ENCODE peak calls at places on chromosomes 6 and 20, in nine cellular contexts. One of them, this sample, is unnamed.

GRCh38 chr6:154457881-154458284 is 52.6 kb downstream of the CNKSR3 start:
- DNase-seq in activated naive CD4-positive, alpha-beta T cell: no peak
- DNase-seq in tibial artery: no peak
- DNase-seq in non-pigmented ciliary epithelial cell: no peak
- DNase-seq in NCI-H1436: peak
- DNase-seq in left cardiac atrium: no peak
- DNase-seq in stimulated activated CD8-positive, alpha-beta memory T cell treated with anti-CD3 and anti-CD28 coated beads, Interleukin-15, amount 100 ng/mL, for 24 hours: no peak
- DNase-seq in HTR-8/SVneo: no peak
- DNase-seq in uterus: no peak
- DNase-seq in this sample: no peak

GRCh38 chr6:127966616-127967015 is 65.8 kb upstream of the THEMIS start:
- DNase-seq in activated naive CD4-positive, alpha-beta T cell: no peak
- DNase-seq in tibial artery: no peak
- DNase-seq in non-pigmented ciliary epithelial cell: peak
- DNase-seq in NCI-H1436: no peak
- DNase-seq in left cardiac atrium: no peak
- DNase-seq in stimulated activated CD8-positive, alpha-beta memory T cell treated with anti-CD3 and anti-CD28 coated beads, Interleukin-15, amount 100 ng/mL, for 24 hours: no peak
- DNase-seq in HTR-8/SVneo: peak
- DNase-seq in uterus: no peak
- DNase-seq in this sample: no peak

GRCh38 chr6:131877999-131878789 is 70.4 kb downstream of the ENPP1 start:
- DNase-seq in activated naive CD4-positive, alpha-beta T cell: no peak
- DNase-seq in tibial artery: no peak
- DNase-seq in non-pigmented ciliary epithelial cell: no peak
- DNase-seq in NCI-H1436: no peak
- DNase-seq in left cardiac atrium: no peak
- DNase-seq in stimulated activated CD8-positive, alpha-beta memory T cell treated with anti-CD3 and anti-CD28 coated beads, Interleukin-15, amount 100 ng/mL, for 24 hours: no peak
- DNase-seq in HTR-8/SVneo: no peak
- DNase-seq in uterus: no peak
- DNase-seq in this sample: no peak

GRCh38 chr20:2692036-2692885 is at the start of gene EBF4:
- DNase-seq in activated naive CD4-positive, alpha-beta T cell: no peak
- DNase-seq in tibial artery: no peak
- DNase-seq in non-pigmented ciliary epithelial cell: no peak
- DNase-seq in NCI-H1436: peak
- DNase-seq in left cardiac atrium: peak
- DNase-seq in stimulated activated CD8-positive, alpha-beta memory T cell treated with anti-CD3 and anti-CD28 coated beads, Interleukin-15, amount 100 ng/mL, for 24 hours: no peak
- DNase-seq in HTR-8/SVneo: peak
- DNase-seq in uterus: peak
- DNase-seq in this sample: no peak

GRCh38 chr6:136753624-136754023 is 38.7 kb downstream of the MAP3K5 start:
- DNase-seq in activated naive CD4-positive, alpha-beta T cell: peak
- DNase-seq in tibial artery: no peak
- DNase-seq in non-pigmented ciliary epithelial cell: no peak
- DNase-seq in NCI-H1436: no peak
- DNase-seq in left cardiac atrium: no peak
- DNase-seq in stimulated activated CD8-positive, alpha-beta memory T cell treated with anti-CD3 and anti-CD28 coated beads, Interleukin-15, amount 100 ng/mL, for 24 hours: no peak
- DNase-seq in HTR-8/SVneo: no peak
- DNase-seq in uterus: no peak
- DNase-seq in this sample: no peak

GRCh38 chr6:160028487-160029275 is 59.8 kb downstream of the IGF2R start:
- DNase-seq in activated naive CD4-positive, alpha-beta T cell: no peak
- DNase-seq in tibial artery: no peak
- DNase-seq in non-pigmented ciliary epithelial cell: no peak
- DNase-seq in NCI-H1436: no peak
- DNase-seq in left cardiac atrium: no peak
- DNase-seq in stimulated activated CD8-positive, alpha-beta memory T cell treated with anti-CD3 and anti-CD28 coated beads, Interleukin-15, amount 100 ng/mL, for 24 hours: no peak
- DNase-seq in HTR-8/SVneo: no peak
- DNase-seq in uterus: no peak
- DNase-seq in this sample: no peak

GRCh38 chr20:56957737-56958553 is 308.5 kb downstream of the BMP7 start:
- DNase-seq in activated naive CD4-positive, alpha-beta T cell: no peak
- DNase-seq in tibial artery: no peak
- DNase-seq in non-pigmented ciliary epithelial cell: peak
- DNase-seq in NCI-H1436: no peak
- DNase-seq in left cardiac atrium: no peak
- DNase-seq in stimulated activated CD8-positive, alpha-beta memory T cell treated with anti-CD3 and anti-CD28 coated beads, Interleukin-15, amount 100 ng/mL, for 24 hours: no peak
- DNase-seq in HTR-8/SVneo: no peak
- DNase-seq in uterus: no peak
- DNase-seq in this sample: no peak

GRCh38 chr6:53398541-53399344 is 50.0 kb upstream of the ELOVL5 start:
- DNase-seq in activated naive CD4-positive, alpha-beta T cell: no peak
- DNase-seq in tibial artery: no peak
- DNase-seq in non-pigmented ciliary epithelial cell: no peak
- DNase-seq in NCI-H1436: no peak
- DNase-seq in left cardiac atrium: no peak
- DNase-seq in stimulated activated CD8-positive, alpha-beta memory T cell treated with anti-CD3 and anti-CD28 coated beads, Interleukin-15, amount 100 ng/mL, for 24 hours: no peak
- DNase-seq in HTR-8/SVneo: no peak
- DNase-seq in uterus: no peak
- DNase-seq in this sample: no peak

GRCh38 chr20:38342196-38342595 is 4.1 kb upstream of the LBP start:
- DNase-seq in activated naive CD4-positive, alpha-beta T cell: no peak
- DNase-seq in tibial artery: no peak
- DNase-seq in non-pigmented ciliary epithelial cell: no peak
- DNase-seq in NCI-H1436: no peak
- DNase-seq in left cardiac atrium: no peak
- DNase-seq in stimulated activated CD8-positive, alpha-beta memory T cell treated with anti-CD3 and anti-CD28 coated beads, Interleukin-15, amount 100 ng/mL, for 24 hours: no peak
- DNase-seq in HTR-8/SVneo: no peak
- DNase-seq in uterus: no peak
- DNase-seq in this sample: no peak

GRCh38 chr20:5735845-5736530 is 14.2 kb upstream of the SHLD1 start:
- DNase-seq in activated naive CD4-positive, alpha-beta T cell: no peak
- DNase-seq in tibial artery: no peak
- DNase-seq in non-pigmented ciliary epithelial cell: no peak
- DNase-seq in NCI-H1436: no peak
- DNase-seq in left cardiac atrium: no peak
- DNase-seq in stimulated activated CD8-positive, alpha-beta memory T cell treated with anti-CD3 and anti-CD28 coated beads, Interleukin-15, amount 100 ng/mL, for 24 hours: no peak
- DNase-seq in HTR-8/SVneo: no peak
- DNase-seq in uterus: no peak
- DNase-seq in this sample: no peak

GRCh38 chr6:43255408-43256054 is 12.2 kb downstream of the TTBK1 start:
- DNase-seq in activated naive CD4-positive, alpha-beta T cell: no peak
- DNase-seq in tibial artery: no peak
- DNase-seq in non-pigmented ciliary epithelial cell: no peak
- DNase-seq in NCI-H1436: no peak
- DNase-seq in left cardiac atrium: no peak
- DNase-seq in stimulated activated CD8-positive, alpha-beta memory T cell treated with anti-CD3 and anti-CD28 coated beads, Interleukin-15, amount 100 ng/mL, for 24 hours: no peak
- DNase-seq in HTR-8/SVneo: no peak
- DNase-seq in uterus: no peak
- DNase-seq in this sample: no peak

GRCh38 chr6:3524461-3524860 is 67.6 kb upstream of the SLC22A23 start:
- DNase-seq in activated naive CD4-positive, alpha-beta T cell: no peak
- DNase-seq in tibial artery: no peak
- DNase-seq in non-pigmented ciliary epithelial cell: no peak
- DNase-seq in NCI-H1436: no peak
- DNase-seq in left cardiac atrium: no peak
- DNase-seq in stimulated activated CD8-positive, alpha-beta memory T cell treated with anti-CD3 and anti-CD28 coated beads, Interleukin-15, amount 100 ng/mL, for 24 hours: no peak
- DNase-seq in HTR-8/SVneo: no peak
- DNase-seq in uterus: no peak
- DNase-seq in this sample: no peak

GRCh38 chr20:1883986-1884385 is 11.2 kb upstream of the SIRPA start:
- DNase-seq in activated naive CD4-positive, alpha-beta T cell: no peak
- DNase-seq in tibial artery: no peak
- DNase-seq in non-pigmented ciliary epithelial cell: no peak
- DNase-seq in NCI-H1436: no peak
- DNase-seq in left cardiac atrium: no peak
- DNase-seq in stimulated activated CD8-positive, alpha-beta memory T cell treated with anti-CD3 and anti-CD28 coated beads, Interleukin-15, amount 100 ng/mL, for 24 hours: no peak
- DNase-seq in HTR-8/SVneo: no peak
- DNase-seq in uterus: no peak
- DNase-seq in this sample: no peak

GRCh38 chr6:89727501-89727900 is 89.0 kb upstream of the LYRM2 start:
- DNase-seq in activated naive CD4-positive, alpha-beta T cell: no peak
- DNase-seq in tibial artery: no peak
- DNase-seq in non-pigmented ciliary epithelial cell: no peak
- DNase-seq in NCI-H1436: no peak
- DNase-seq in left cardiac atrium: no peak
- DNase-seq in stimulated activated CD8-positive, alpha-beta memory T cell treated with anti-CD3 and anti-CD28 coated beads, Interleukin-15, amount 100 ng/mL, for 24 hours: no peak
- DNase-seq in HTR-8/SVneo: no peak
- DNase-seq in uterus: no peak
- DNase-seq in this sample: no peak

GRCh38 chr20:29689411-29690225 is 1567.8 kb upstream of the DEFB115 start:
- DNase-seq in activated naive CD4-positive, alpha-beta T cell: no peak
- DNase-seq in tibial artery: peak
- DNase-seq in non-pigmented ciliary epithelial cell: no peak
- DNase-seq in NCI-H1436: peak
- DNase-seq in left cardiac atrium: peak
- DNase-seq in stimulated activated CD8-positive, alpha-beta memory T cell treated with anti-CD3 and anti-CD28 coated beads, Interleukin-15, amount 100 ng/mL, for 24 hours: no peak
- DNase-seq in HTR-8/SVneo: no peak
- DNase-seq in uterus: no peak
- DNase-seq in this sample: no peak

GRCh38 chr20:39876974-39877615 is 811.9 kb downstream of the MAFB start:
- DNase-seq in activated naive CD4-positive, alpha-beta T cell: no peak
- DNase-seq in tibial artery: no peak
- DNase-seq in non-pigmented ciliary epithelial cell: no peak
- DNase-seq in NCI-H1436: peak
- DNase-seq in left cardiac atrium: no peak
- DNase-seq in stimulated activated CD8-positive, alpha-beta memory T cell treated with anti-CD3 and anti-CD28 coated beads, Interleukin-15, amount 100 ng/mL, for 24 hours: no peak
- DNase-seq in HTR-8/SVneo: no peak
- DNase-seq in uterus: no peak
- DNase-seq in this sample: no peak

GRCh38 chr6:127207591-127208120 is 59.0 kb upstream of the RNF146 start:
- DNase-seq in activated naive CD4-positive, alpha-beta T cell: no peak
- DNase-seq in tibial artery: no peak
- DNase-seq in non-pigmented ciliary epithelial cell: no peak
- DNase-seq in NCI-H1436: no peak
- DNase-seq in left cardiac atrium: no peak
- DNase-seq in stimulated activated CD8-positive, alpha-beta memory T cell treated with anti-CD3 and anti-CD28 coated beads, Interleukin-15, amount 100 ng/mL, for 24 hours: no peak
- DNase-seq in HTR-8/SVneo: peak
- DNase-seq in uterus: no peak
- DNase-seq in this sample: no peak

GRCh38 chr6:80338201-80338836 is 231.8 kb downstream of the BCKDHB start:
- DNase-seq in activated naive CD4-positive, alpha-beta T cell: peak
- DNase-seq in tibial artery: no peak
- DNase-seq in non-pigmented ciliary epithelial cell: no peak
- DNase-seq in NCI-H1436: peak
- DNase-seq in left cardiac atrium: peak
- DNase-seq in stimulated activated CD8-positive, alpha-beta memory T cell treated with anti-CD3 and anti-CD28 coated beads, Interleukin-15, amount 100 ng/mL, for 24 hours: peak
- DNase-seq in HTR-8/SVneo: peak
- DNase-seq in uterus: no peak
- DNase-seq in this sample: no peak

GRCh38 chr6:147194652-147195403 is 9.4 kb upstream of the STXBP5 start:
- DNase-seq in activated naive CD4-positive, alpha-beta T cell: no peak
- DNase-seq in tibial artery: no peak
- DNase-seq in non-pigmented ciliary epithelial cell: no peak
- DNase-seq in NCI-H1436: no peak
- DNase-seq in left cardiac atrium: no peak
- DNase-seq in stimulated activated CD8-positive, alpha-beta memory T cell treated with anti-CD3 and anti-CD28 coated beads, Interleukin-15, amount 100 ng/mL, for 24 hours: no peak
- DNase-seq in HTR-8/SVneo: no peak
- DNase-seq in uterus: no peak
- DNase-seq in this sample: no peak

GRCh38 chr20:13344671-13345070 is 123.6 kb downstream of the ISM1 start:
- DNase-seq in activated naive CD4-positive, alpha-beta T cell: no peak
- DNase-seq in tibial artery: no peak
- DNase-seq in non-pigmented ciliary epithelial cell: no peak
- DNase-seq in NCI-H1436: no peak
- DNase-seq in left cardiac atrium: no peak
- DNase-seq in stimulated activated CD8-positive, alpha-beta memory T cell treated with anti-CD3 and anti-CD28 coated beads, Interleukin-15, amount 100 ng/mL, for 24 hours: no peak
- DNase-seq in HTR-8/SVneo: no peak
- DNase-seq in uterus: no peak
- DNase-seq in this sample: no peak

GRCh38 chr6:150902142-150902800 is 36.8 kb downstream of the MTHFD1L start:
- DNase-seq in activated naive CD4-positive, alpha-beta T cell: no peak
- DNase-seq in tibial artery: no peak
- DNase-seq in non-pigmented ciliary epithelial cell: no peak
- DNase-seq in NCI-H1436: no peak
- DNase-seq in left cardiac atrium: no peak
- DNase-seq in stimulated activated CD8-positive, alpha-beta memory T cell treated with anti-CD3 and anti-CD28 coated beads, Interleukin-15, amount 100 ng/mL, for 24 hours: no peak
- DNase-seq in HTR-8/SVneo: no peak
- DNase-seq in uterus: no peak
- DNase-seq in this sample: no peak

GRCh38 chr6:168012431-168013249 is 15.2 kb downstream of the KIF25 start:
- DNase-seq in activated naive CD4-positive, alpha-beta T cell: no peak
- DNase-seq in tibial artery: no peak
- DNase-seq in non-pigmented ciliary epithelial cell: no peak
- DNase-seq in NCI-H1436: no peak
- DNase-seq in left cardiac atrium: no peak
- DNase-seq in stimulated activated CD8-positive, alpha-beta memory T cell treated with anti-CD3 and anti-CD28 coated beads, Interleukin-15, amount 100 ng/mL, for 24 hours: no peak
- DNase-seq in HTR-8/SVneo: no peak
- DNase-seq in uterus: no peak
- DNase-seq in this sample: no peak

GRCh38 chr20:34322267-34323105 is 19.3 kb upstream of the AHCY start:
- DNase-seq in activated naive CD4-positive, alpha-beta T cell: no peak
- DNase-seq in tibial artery: no peak
- DNase-seq in non-pigmented ciliary epithelial cell: no peak
- DNase-seq in NCI-H1436: no peak
- DNase-seq in left cardiac atrium: no peak
- DNase-seq in stimulated activated CD8-positive, alpha-beta memory T cell treated with anti-CD3 and anti-CD28 coated beads, Interleukin-15, amount 100 ng/mL, for 24 hours: no peak
- DNase-seq in HTR-8/SVneo: no peak
- DNase-seq in uterus: no peak
- DNase-seq in this sample: no peak

GRCh38 chr6:6810727-6811126 is 222.2 kb downstream of the LY86 start:
- DNase-seq in activated naive CD4-positive, alpha-beta T cell: no peak
- DNase-seq in tibial artery: no peak
- DNase-seq in non-pigmented ciliary epithelial cell: no peak
- DNase-seq in NCI-H1436: no peak
- DNase-seq in left cardiac atrium: no peak
- DNase-seq in stimulated activated CD8-positive, alpha-beta memory T cell treated with anti-CD3 and anti-CD28 coated beads, Interleukin-15, amount 100 ng/mL, for 24 hours: no peak
- DNase-seq in HTR-8/SVneo: no peak
- DNase-seq in uterus: no peak
- DNase-seq in this sample: no peak

GRCh38 chr6:87875781-87876180 is 171.9 kb upstream of the SPACA1 start:
- DNase-seq in activated naive CD4-positive, alpha-beta T cell: no peak
- DNase-seq in tibial artery: no peak
- DNase-seq in non-pigmented ciliary epithelial cell: no peak
- DNase-seq in NCI-H1436: no peak
- DNase-seq in left cardiac atrium: no peak
- DNase-seq in stimulated activated CD8-positive, alpha-beta memory T cell treated with anti-CD3 and anti-CD28 coated beads, Interleukin-15, amount 100 ng/mL, for 24 hours: no peak
- DNase-seq in HTR-8/SVneo: no peak
- DNase-seq in uterus: no peak
- DNase-seq in this sample: no peak

GRCh38 chr6:5492356-5492755 is 231.0 kb downstream of the FARS2 start:
- DNase-seq in activated naive CD4-positive, alpha-beta T cell: no peak
- DNase-seq in tibial artery: no peak
- DNase-seq in non-pigmented ciliary epithelial cell: no peak
- DNase-seq in NCI-H1436: no peak
- DNase-seq in left cardiac atrium: no peak
- DNase-seq in stimulated activated CD8-positive, alpha-beta memory T cell treated with anti-CD3 and anti-CD28 coated beads, Interleukin-15, amount 100 ng/mL, for 24 hours: no peak
- DNase-seq in HTR-8/SVneo: no peak
- DNase-seq in uterus: no peak
- DNase-seq in this sample: no peak

This sample was measured in esophagus squamous epithelium.